ENCODE peak calls at places on chromosomes 1 and 21, in nine cellular contexts. W, X, S, I, H, O, R, P and D are unnamed samples.

GRCh38 chr1:221487781-221488520 is 253.9 kb downstream of the DUSP10 start:
- DNase-seq in W (no peak), X (no peak), S (peak; percentile 79), I (no peak), H (no peak), O (no peak), R (no peak), P (no peak), D (no peak)

GRCh38 chr1:47031059-47031458 is 7.6 kb downstream of the CYP4X1 start:
- DNase-seq in W (no peak), X (no peak), S (peak; percentile 82), I (no peak), H (no peak), O (no peak), R (peak; percentile 74), P (peak; percentile 40), D (no peak)

GRCh38 chr1:205950280-205950679 is 7.0 kb upstream of the SLC26A9 start:
- DNase-seq in W (no peak), X (no peak), S (peak; percentile 90), I (no peak), H (no peak), O (no peak), R (no peak), P (peak; percentile 46), D (no peak)

GRCh38 chr21:37273440-37273839 is 6.3 kb upstream of the VPS26C start:
- DNase-seq in W (no peak), X (no peak), S (no peak), I (no peak), H (no peak), O (no peak), R (no peak), P (no peak), D (no peak)

GRCh38 chr21:24941316-24942185 is 665.7 kb downstream of the MRPL39 start:
- DNase-seq in W (peak; percentile 39), X (no peak), S (no peak), I (no peak), H (no peak), O (no peak), R (no peak), P (no peak), D (no peak)

GRCh38 chr1:63651110-63651776 is 58.0 kb downstream of the PGM1 start:
- DNase-seq in W (no peak), X (no peak), S (peak; percentile 56), I (no peak), H (no peak), O (no peak), R (peak; percentile 21), P (no peak), D (no peak)

GRCh38 chr1:162207862-162208261 is 138.4 kb downstream of the NOS1AP start:
- DNase-seq in W (no peak), X (no peak), S (no peak), I (no peak), H (no peak), O (no peak), R (no peak), P (no peak), D (no peak)

GRCh38 chr1:112061056-112061455 is 71.6 kb upstream of the KCND3 start:
- DNase-seq in W (no peak), X (no peak), S (peak; percentile 74), I (no peak), H (no peak), O (no peak), R (no peak), P (peak; percentile 50), D (no peak)

GRCh38 chr21:43195131-43196021 is 26.6 kb downstream of the CRYAA start:
- DNase-seq in W (peak; percentile 84), X (no peak), S (no peak), I (no peak), H (peak; percentile 25), O (no peak), R (no peak), P (no peak), D (peak; percentile 74)

GRCh38 chr1:206589206-206589605 is 23.1 kb downstream of the EIF2D start:
- DNase-seq in W (peak; percentile 84), X (no peak), S (peak; percentile 75), I (no peak), H (no peak), O (no peak), R (peak; percentile 30), P (no peak), D (no peak)

GRCh38 chr1:83857108-83857507 is 141.8 kb downstream of the TTLL7 start:
- DNase-seq in W (no peak), X (no peak), S (no peak), I (no peak), H (no peak), O (no peak), R (peak; percentile 24), P (no peak), D (no peak)

GRCh38 chr1:161379071-161379470 is 11.4 kb upstream of the CFAP126 start:
- DNase-seq in W (peak; percentile 85), X (peak; percentile 80), S (peak; percentile 25), I (no peak), H (peak; percentile 66), O (no peak), R (no peak), P (no peak), D (no peak)

GRCh38 chr1:31182352-31182751 is 57.3 kb downstream of the NKAIN1 start:
- DNase-seq in W (peak; percentile 91), X (peak; percentile 48), S (peak; percentile 96), I (peak; percentile 58), H (peak; percentile 87), O (peak; percentile 69), R (peak; percentile 68), P (peak; percentile 93), D (peak; percentile 82)

GRCh38 chr1:91007092-91007491 is 14.7 kb downstream of the ZNF644 start:
- DNase-seq in W (no peak), X (no peak), S (no peak), I (no peak), H (no peak), O (no peak), R (no peak), P (no peak), D (no peak)

GRCh38 chr1:211741799-211742198 is 66.4 kb upstream of the NEK2 start:
- DNase-seq in W (no peak), X (no peak), S (peak; percentile 22), I (no peak), H (no peak), O (no peak), R (no peak), P (no peak), D (no peak)

GRCh38 chr1:1781526-1781903 is 3.2 kb upstream of the NADK start:
- DNase-seq in W (peak; percentile 41), X (no peak), S (no peak), I (peak; percentile 42), H (peak; percentile 42), O (no peak), R (no peak), P (no peak), D (no peak)

GRCh38 chr21:41778974-41779600 is 12.2 kb upstream of the RIPK4 start:
- DNase-seq in W (no peak), X (no peak), S (no peak), I (no peak), H (peak; percentile 75), O (no peak), R (no peak), P (no peak), D (no peak)
- TF ChIP-seq CTCF in W (no peak), X (no peak), S (no peak), I (no peak), H (peak; percentile 12), O (peak; percentile 31), R (no peak), P (no peak), D (no peak)

GRCh38 chr1:174988539-174988938 is 11.2 kb upstream of the CACYBP start:
- DNase-seq in W (no peak), X (peak; percentile 36), S (no peak), I (no peak), H (no peak), O (no peak), R (no peak), P (no peak), D (no peak)
- H3K4me1 ChIP-seq in W (no peaks in the 10 kb centered on the region), X (peaks cover 25% of the 10 kb centered on the region), S (no peaks in the 10 kb centered on the region), I (peaks cover 13% of the 10 kb centered on the region), H (no peaks in the 10 kb centered on the region), O (no peaks in the 10 kb centered on the region), R (peaks cover 12% of the 10 kb centered on the region), P (peaks cover 6% of the 10 kb centered on the region), D (peaks cover 32% of the 10 kb centered on the region)

DNA sequence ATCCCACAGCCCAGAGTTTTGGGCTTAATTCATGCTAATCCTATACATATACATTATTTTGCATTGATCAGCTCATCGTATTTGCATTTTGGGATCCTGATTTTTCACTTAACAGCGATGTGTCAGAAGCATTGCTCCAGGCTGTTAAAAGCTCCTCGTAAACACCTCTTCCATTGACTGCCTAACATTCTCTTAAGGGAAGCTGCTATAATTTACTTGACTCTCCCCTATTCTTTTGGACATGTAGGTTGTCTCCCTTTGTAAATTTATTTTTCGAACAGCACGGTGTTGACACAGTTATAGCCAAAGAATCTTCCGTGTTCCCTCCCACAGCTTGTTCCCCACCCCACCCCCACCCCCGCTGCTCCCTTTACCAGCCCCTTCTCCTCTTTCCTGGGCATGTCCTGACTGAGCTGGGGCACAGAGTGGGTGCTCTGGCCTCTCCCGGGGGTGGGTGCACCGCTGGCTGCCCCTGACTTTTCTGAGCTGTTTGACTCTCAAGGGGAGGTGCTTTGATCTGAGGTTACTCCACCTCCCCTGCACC is 22.9 kb downstream of the LDLRAP1 start:
- DNase-seq in W (no peak), X (no peak), S (no peak), I (no peak), H (no peak), O (no peak), R (no peak), P (no peak), D (no peak)
- H3K27ac ChIP-seq in W (no peak overlapping the region), X (no peak overlapping the region), S (no peak overlapping the region), I (peak overlapping the region; percentile 68), H (no peak overlapping the region), O (no peak overlapping the region), R (no peak overlapping the region), P (peak overlapping the region; percentile 48), D (peak overlapping the region; percentile 92)

GRCh38 chr21:26964379-26964778 is 2.5 kb downstream of the ADAMTS5 start:
- DNase-seq in W (peak; percentile 90), X (no peak), S (no peak), I (no peak), H (peak; percentile 83), O (no peak), R (no peak), P (no peak), D (no peak)

GRCh38 chr21:26965091-26965566 is 1.8 kb downstream of the ADAMTS5 start:
- DNase-seq in W (no peak), X (no peak), S (no peak), I (no peak), H (no peak), O (no peak), R (no peak), P (no peak), D (peak; percentile 78)

GRCh38 chr21:26962516-26963305 is 4.2 kb downstream of the ADAMTS5 start:
- DNase-seq in W (no peak), X (no peak), S (no peak), I (no peak), H (no peak), O (no peak), R (no peak), P (no peak), D (no peak)

GRCh38 chr21:26958792-26959191 is 8.1 kb downstream of the ADAMTS5 start:
- DNase-seq in W (no peak), X (no peak), S (no peak), I (no peak), H (no peak), O (no peak), R (no peak), P (no peak), D (no peak)

DNA sequence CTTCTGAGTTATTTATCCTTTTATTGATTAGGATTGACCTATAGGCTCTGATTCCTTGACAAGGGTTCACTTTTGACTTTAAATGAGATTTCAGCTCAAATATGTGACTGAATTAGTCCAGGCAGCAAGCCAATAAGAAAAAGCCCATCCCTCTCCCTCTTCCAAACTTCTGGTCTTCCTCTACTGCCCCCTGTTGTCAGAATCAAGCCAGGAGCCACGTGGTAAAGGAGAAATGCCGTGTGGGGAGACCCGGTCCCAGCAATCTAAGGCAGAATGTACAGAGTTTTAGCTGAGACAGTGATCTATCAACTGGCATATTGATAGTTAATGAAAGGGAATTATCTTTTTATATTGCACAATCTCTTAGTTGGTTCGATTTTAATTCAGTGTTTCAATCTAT is 5.2 kb downstream of the ADAMTS5 start:
- DNase-seq in W (no peak), X (no peak), S (no peak), I (no peak), H (peak; percentile 51), O (no peak), R (no peak), P (no peak), D (no peak)
- TF ChIP-seq CTCF in W (no peak), X (no peak), S (peak; percentile 14), I (peak; percentile 25), H (peak; percentile 77), O (no peak), R (peak; percentile 13), P (no peak), D (no peak)